ENCODE peak calls at places on chromosome 4, in five cellular contexts. X is SK-N-MC; B is BJ; J is CD8-positive, alpha-beta T cell; L is HCT116. W is an unnamed sample.
A peak's percentile ranks its signal among the peaks of the same experiment; 100 is the strongest.

GRCh38 chr4:99670409-99671073 is 12.9 kb upstream of the C4orf54 start:
- DNase-seq in X (no peak), B (no peak), J (no peak), L (no peak), W (no peak)

GRCh38 chr4:121016630-121017029 is 55.7 kb downstream of the NDNF start:
- DNase-seq in X (no peak), B (no peak), J (no peak), L (no peak), W (no peak)

GRCh38 chr4:54941994-54942552 is 183.3 kb downstream of the KDR start:
- DNase-seq in X (no peak), B (no peak), J (peak; percentile 30), L (no peak), W (no peak)

GRCh38 chr4:183388777-183389176 is 55.7 kb upstream of the CDKN2AIP start:
- DNase-seq in X (no peak), B (no peak), J (no peak), L (no peak), W (no peak)

GRCh38 chr4:159178147-159178541 is 75.3 kb downstream of the RAPGEF2 start:
- DNase-seq in X (no peak), B (no peak), J (no peak), L (no peak), W (no peak)

GRCh38 chr4:139171878-139172691 is 4.9 kb downstream of the ELF2 start:
- DNase-seq in X (no peak), B (no peak), J (no peak), L (no peak), W (peak; percentile 16)

GRCh38 chr4:74845834-74846233 is 51.5 kb upstream of the BTC start:
- DNase-seq in X (no peak), B (no peak), J (no peak), L (no peak), W (no peak)

GRCh38 chr4:176195184-176195978 is at the start of gene SPATA4:
- DNase-seq in X (peak; percentile 34), B (peak; percentile 61), J (peak; percentile 94), L (peak; percentile 73), W (peak; percentile 90)

GRCh38 chr4:139419388-139419914 is 34.5 kb upstream of the RAB33B start:
- DNase-seq in X (peak; percentile 75), B (peak; percentile 43), J (no peak), L (no peak), W (no peak)

GRCh38 chr4:122602277-122603142 is 18.4 kb downstream of the IL21 start:
- DNase-seq in X (no peak), B (no peak), J (no peak), L (peak; percentile 49), W (no peak)

GRCh38 chr4:128354205-128354821 is 66.7 kb upstream of the PGRMC2 start:
- DNase-seq in X (no peak), B (peak; percentile 80), J (no peak), L (no peak), W (peak; percentile 78)

GRCh38 chr4:8191136-8191747 is 7.8 kb upstream of the SH3TC1 start:
- DNase-seq in X (no peak), B (no peak), J (no peak), L (peak; percentile 69), W (peak; percentile 55)

GRCh38 chr4:48602222-48602621 is 112.2 kb downstream of the ZAR1 start:
- DNase-seq in X (no peak), B (peak; percentile 11), J (no peak), L (no peak), W (no peak)

GRCh38 chr4:110062166-110062565 is 136.2 kb downstream of the ELOVL6 start:
- DNase-seq in X (no peak), B (no peak), J (no peak), L (no peak), W (no peak)

GRCh38 chr4:119172223-119172622 is 36.6 kb downstream of the MYOZ2 start:
- DNase-seq in X (no peak), B (no peak), J (no peak), L (no peak), W (no peak)

GRCh38 chr4:1193206-1194027 is 21.0 kb upstream of the SPON2 start:
- DNase-seq in X (no peak), B (no peak), J (no peak), L (no peak), W (no peak)

GRCh38 chr4:100356172-100356571 is 161.7 kb downstream of the EMCN start:
- DNase-seq in X (no peak), B (no peak), J (no peak), L (no peak), W (no peak)

GRCh38 chr4:16256343-16256742 is 30.1 kb upstream of the TAPT1 start:
- DNase-seq in X (no peak), B (no peak), J (no peak), L (no peak), W (no peak)

GRCh38 chr4:145878501-145879435 is 59.9 kb downstream of the ZNF827 start:
- DNase-seq in X (no peak), B (no peak), J (no peak), L (no peak), W (no peak)
- H3K36me3 ChIP-seq in X (peaks cover 12% of the 10 kb centered on the region), B (no peaks in the 10 kb centered on the region), J (peaks cover 3% of the 10 kb centered on the region), L (no peaks in the 10 kb centered on the region), W (no peaks in the 10 kb centered on the region)

GRCh38 chr4:26619784-26620183 is 35.9 kb downstream of the TBC1D19 start:
- DNase-seq in X (no peak), B (peak; percentile 9), J (no peak), L (no peak), W (no peak)

GRCh38 chr4:26624042-26624441 is 40.2 kb downstream of the TBC1D19 start:
- DNase-seq in X (no peak), B (no peak), J (no peak), L (no peak), W (no peak)

GRCh38 chr4:26622913-26623312 is 39.0 kb downstream of the TBC1D19 start:
- DNase-seq in X (no peak), B (no peak), J (no peak), L (no peak), W (no peak)

GRCh38 chr4:26621366-26621765 is 37.5 kb downstream of the TBC1D19 start:
- DNase-seq in X (no peak), B (no peak), J (no peak), L (no peak), W (no peak)
- H3K36me3 ChIP-seq in X (no peaks in the 10 kb centered on the region), B (no peaks in the 10 kb centered on the region), J (no peaks in the 10 kb centered on the region), L (no peaks in the 10 kb centered on the region), W (no peaks in the 10 kb centered on the region)

DNA sequence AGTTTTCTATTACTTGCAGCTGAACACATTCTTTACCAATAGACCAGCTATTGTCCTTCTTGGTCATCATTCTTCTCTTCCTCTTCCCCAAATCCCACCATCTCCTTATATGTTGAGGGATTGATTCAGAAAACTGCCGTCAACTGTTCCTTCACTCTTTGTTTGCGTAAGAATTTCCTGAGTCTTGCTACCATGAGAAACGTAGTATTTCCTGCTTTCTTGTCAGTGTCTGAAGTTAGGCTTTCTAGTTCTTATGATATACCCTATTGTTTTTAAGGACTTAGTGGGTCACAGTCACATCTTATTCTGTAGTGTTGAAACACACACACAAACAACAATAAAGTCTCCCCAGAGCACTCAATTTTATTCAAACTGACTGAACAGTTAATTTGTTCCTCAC is 20.1 kb downstream of the IGFBP7 start:
- DNase-seq in X (no peak), B (no peak), J (no peak), L (no peak), W (no peak)
- H3K36me3 ChIP-seq in X (no peaks in the 10 kb centered on the region), B (peaks cover 1% of the 10 kb centered on the region), J (no peaks in the 10 kb centered on the region), L (no peaks in the 10 kb centered on the region), W (no peaks in the 10 kb centered on the region)

DNA sequence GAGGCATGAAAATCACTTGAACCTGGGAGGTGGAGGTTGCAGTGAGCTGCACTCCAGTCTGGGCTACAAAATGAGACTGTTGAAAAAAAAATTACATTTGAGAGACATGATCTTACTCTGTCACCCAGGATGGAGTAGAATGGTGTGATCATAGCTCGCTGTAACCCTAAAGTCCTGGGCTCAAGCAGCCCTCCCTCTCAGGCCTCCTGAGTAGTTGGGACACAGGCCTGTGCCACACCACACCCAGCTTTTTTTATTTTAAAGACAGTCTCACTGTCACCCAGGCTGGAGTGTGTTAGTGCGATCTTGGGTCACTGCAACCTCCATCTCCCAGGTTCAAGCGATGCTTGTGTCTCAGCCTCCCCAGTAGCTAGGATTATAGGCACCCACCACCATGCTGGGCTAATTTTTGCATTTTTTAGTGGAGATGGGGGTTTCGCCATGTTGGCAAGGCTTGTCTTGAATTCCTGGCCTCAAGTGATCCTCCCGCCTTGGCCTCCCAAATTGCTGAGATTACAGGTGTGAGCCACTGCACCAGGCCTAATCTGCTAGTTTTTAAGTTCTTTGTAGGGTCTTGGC is 6.1 kb downstream of the RPS3A start:
- DNase-seq in X (no peak), B (no peak), J (no peak), L (no peak), W (no peak)
- H3K36me3 ChIP-seq in X (peaks cover 78% of the 10 kb centered on the region), B (peaks cover 17% of the 10 kb centered on the region), J (peaks cover 20% of the 10 kb centered on the region), L (peaks cover 48% of the 10 kb centered on the region), W (peaks cover 27% of the 10 kb centered on the region)

DNA sequence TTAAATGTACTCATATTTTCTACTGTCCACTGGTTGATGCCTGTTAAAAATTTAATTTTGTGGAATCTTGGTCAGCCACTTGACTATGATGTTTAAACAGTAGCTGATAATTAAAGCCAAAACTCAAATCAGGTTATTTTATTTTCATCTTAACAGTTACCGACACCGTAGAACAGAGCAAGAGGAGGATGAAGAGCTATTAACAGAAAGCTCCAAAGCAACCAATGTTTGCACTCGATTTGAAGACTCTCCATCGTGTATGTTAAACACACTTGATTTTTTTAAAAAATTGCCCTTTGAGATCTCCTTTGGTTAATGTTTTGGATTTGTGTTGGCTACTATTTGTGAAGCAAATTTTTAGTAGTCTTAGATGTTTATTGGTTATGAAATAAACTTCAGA is 10.7 kb downstream of the SMARCA5 start:
- DNase-seq in X (no peak), B (no peak), J (no peak), L (no peak), W (no peak)
- H3K36me3 ChIP-seq in X (peaks cover 89% of the 10 kb centered on the region), B (peaks cover 5% of the 10 kb centered on the region), J (peaks cover 34% of the 10 kb centered on the region), L (peaks cover 51% of the 10 kb centered on the region), W (peaks cover 34% of the 10 kb centered on the region)

DNA sequence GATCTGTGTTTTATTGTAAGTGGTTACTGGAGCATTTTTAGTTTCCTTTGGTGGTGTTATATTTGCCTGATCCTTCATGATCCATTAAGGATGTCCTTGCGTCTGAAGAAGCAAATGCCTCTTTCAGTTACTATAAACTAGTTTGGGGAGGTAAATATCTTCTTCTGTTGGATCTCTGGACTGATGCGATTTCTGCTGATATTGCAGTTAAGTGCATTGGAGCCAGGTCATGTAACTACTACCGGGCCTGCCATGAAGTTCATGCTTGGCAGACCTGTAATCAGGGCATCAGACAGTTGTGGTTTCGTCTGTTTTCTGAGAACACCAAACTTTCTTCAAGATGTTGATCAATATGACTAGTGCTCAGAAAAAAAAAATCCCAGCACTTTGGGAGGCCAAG is 22.9 kb downstream of the ZNF718 start:
- DNase-seq in X (no peak), B (no peak), J (no peak), L (no peak), W (no peak)
- H3K36me3 ChIP-seq in X (peaks cover 77% of the 10 kb centered on the region), B (peaks cover 2% of the 10 kb centered on the region), J (peaks cover 5% of the 10 kb centered on the region), L (no peaks in the 10 kb centered on the region), W (no peaks in the 10 kb centered on the region)

W was measured in PC-9.